ENCODE peak calls at places on chromosomes 5 and 9, in four cellular contexts. A is vagina, V is body of pancreas, E is psoas muscle. Y is an unnamed sample. For H3K9me3 and H3K4me1, the result is how much of the 10 kb centered on the place peaks cover.

GRCh38 chr5:31761877-31762276 is 122.9 kb downstream of the PDZD2 start:
- DNase-seq in A (no peak), V (no peak), E (no peak), Y (no peak)

GRCh38 chr5:39235648-39236047 is 16.3 kb upstream of the FYB1 start:
- DNase-seq in A (no peak), V (no peak), E (no peak), Y (no peak)

GRCh38 chr9:130660683-130661460 is 3.5 kb upstream of the PRDM12 start:
- DNase-seq in V (no peak), E (no peak), A (no peak), Y (peak)

GRCh38 chr9:127746959-127747569 is 12.0 kb upstream of the TOR2A start:
- DNase-seq in A (no peak), E (no peak), V (no peak), Y (no peak)

GRCh38 chr5:34490501-34491250 is 165.5 kb upstream of the RAI14 start:
- DNase-seq in E (no peak), A (no peak), V (no peak), Y (peak)

GRCh38 chr5:40479939-40480338 is 199.8 kb upstream of the PTGER4 start:
- DNase-seq in A (no peak), V (no peak), E (no peak), Y (no peak)

GRCh38 chr9:90261698-90262097 is 380.9 kb downstream of the DIRAS2 start:
- DNase-seq in V (no peak), A (no peak), E (no peak), Y (no peak)

GRCh38 chr5:172353271-172353807 is 69.8 kb upstream of the UBTD2 start:
- DNase-seq in E (no peak), A (no peak), V (no peak), Y (no peak)

GRCh38 chr5:4295663-4296339 is 700.2 kb downstream of the IRX1 start:
- DNase-seq in V (no peak), A (no peak), E (no peak), Y (peak)

GRCh38 chr9:32875242-32875641 is 91.9 kb downstream of the TMEM215 start:
- DNase-seq in A (no peak), V (no peak), E (no peak), Y (no peak)

GRCh38 chr5:52660621-52661020 is 127.1 kb upstream of the ITGA1 start:
- DNase-seq in E (no peak), V (no peak), A (no peak), Y (no peak)

GRCh38 chr5:125006011-125006685 is 259.7 kb upstream of the ZNF608 start:
- DNase-seq in A (no peak), E (no peak), V (no peak), Y (peak)

GRCh38 chr5:15645376-15645775 is 145.4 kb downstream of the FBXL7 start:
- DNase-seq in E (no peak), A (no peak), V (no peak), Y (no peak)

GRCh38 chr5:170120576-170120975 is 14.9 kb downstream of the FOXI1 start:
- DNase-seq in E (no peak), V (no peak), A (peak), Y (no peak)

GRCh38 chr9:98791147-98792095 is 4.9 kb downstream of the ANKS6 start:
- DNase-seq in V (peak), E (peak), A (peak), Y (peak)

GRCh38 chr5:150671509-150672236 is 10.6 kb downstream of the MYOZ3 start:
- DNase-seq in A (no peak), E (no peak), V (no peak), Y (no peak)

GRCh38 chr5:149593370-149593769 is 12.1 kb downstream of the ARHGEF37 start:
- DNase-seq in E (no peak), V (no peak), A (no peak), Y (no peak)

DNA sequence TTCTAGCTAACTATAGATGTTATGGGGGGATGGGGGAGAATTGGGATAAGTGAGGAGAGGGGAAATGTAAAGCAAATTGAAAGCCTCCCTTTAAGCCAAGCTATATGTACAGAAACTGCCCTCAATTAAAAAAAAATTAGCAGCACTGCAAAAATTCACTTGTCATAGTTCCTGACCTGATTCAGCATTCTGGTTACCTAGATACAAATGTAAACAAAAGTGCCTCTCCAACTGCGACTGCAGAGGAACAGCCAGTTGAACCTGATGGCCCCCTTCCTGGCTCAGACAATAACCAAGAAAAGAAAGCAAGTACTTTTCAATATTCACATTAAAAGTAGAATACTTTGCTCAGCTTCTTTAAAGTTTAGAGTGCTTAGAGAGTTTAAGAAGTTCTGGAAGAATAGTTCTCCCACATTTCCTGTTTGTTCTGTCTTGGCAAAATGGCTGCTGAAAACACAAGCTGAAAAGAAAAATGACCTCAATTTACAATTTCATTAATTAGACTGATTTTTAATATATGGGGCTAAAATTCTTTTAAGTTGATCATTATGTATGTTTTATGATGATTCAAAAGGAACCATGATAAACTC is 1.5 kb downstream of the FAM81B start:
- DNase-seq in A (no peak), V (peak), E (no peak), Y (no peak)
- H3K27ac ChIP-seq in A (no peak), V (no peak), E (no peak), Y (no peak)

DNA sequence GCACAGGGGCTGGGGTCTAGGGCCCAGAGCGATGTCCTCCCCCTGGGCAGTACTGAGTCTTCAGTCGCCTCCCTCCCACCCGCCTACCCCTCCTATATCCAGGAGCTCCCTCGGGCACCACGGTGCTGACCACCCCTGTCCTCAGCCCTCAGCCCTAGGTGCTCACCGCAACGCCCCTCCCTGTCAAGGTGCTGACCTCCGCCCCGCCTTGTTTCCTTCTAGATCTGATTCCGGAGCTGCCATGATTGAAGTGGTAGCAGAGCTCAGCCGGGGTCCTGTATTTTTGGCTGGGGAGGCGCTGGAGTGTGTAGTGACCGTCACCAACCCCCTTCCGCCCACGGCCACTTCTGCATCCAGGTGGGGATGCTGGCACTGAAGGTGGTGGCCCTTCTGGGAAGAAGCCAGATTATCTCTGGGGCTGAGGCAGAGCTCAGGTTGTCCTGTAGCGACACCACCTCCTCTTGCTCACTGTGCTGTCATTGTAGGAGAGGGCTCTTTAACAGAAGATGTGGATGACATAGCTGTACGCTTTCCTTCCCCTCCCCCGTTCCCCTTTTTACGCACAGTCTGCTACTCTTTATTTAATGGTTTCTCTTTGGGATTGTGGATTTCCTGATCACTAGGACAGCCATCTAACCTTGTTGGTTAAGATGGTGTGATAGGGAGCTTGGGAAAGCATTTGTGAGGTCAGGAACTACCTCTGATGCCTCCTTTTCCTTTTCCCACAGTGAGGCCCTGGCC is 598 bp downstream of the RGP1 start:
- DNase-seq in V (peak), A (no peak), E (no peak), Y (no peak)
- H3K9me3 ChIP-seq in V (under half), A (under half), E (under half), Y (under half)

DNA sequence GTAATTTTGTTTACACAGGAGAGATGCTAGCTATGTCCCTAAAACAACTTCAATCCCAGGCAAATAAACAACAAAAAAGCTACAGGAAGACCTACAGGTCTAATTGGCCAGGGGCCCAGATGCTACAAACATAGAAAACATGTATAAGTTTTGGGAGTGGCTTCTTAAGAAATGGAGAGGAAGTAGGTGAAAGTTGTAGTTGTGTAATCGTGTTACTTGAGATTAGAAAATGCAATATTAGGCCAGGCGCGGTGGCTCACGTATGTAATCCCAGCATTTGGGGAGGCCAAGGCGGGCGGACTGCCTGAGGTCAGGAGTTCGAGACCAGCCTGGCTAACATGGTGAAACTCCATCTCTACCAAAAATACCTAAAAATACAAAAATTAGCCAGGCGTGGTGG is 69.2 kb downstream of the SERINC5 start:
- DNase-seq in A (no peak), E (no peak), V (peak), Y (no peak)
- H3K4me1 ChIP-seq in A (half or more), E (under half), V (half or more), Y (under half)

GRCh38 chr9:129359162-129359811 is 181.2 kb upstream of the IER5L start:
- DNase-seq in A (no peak), E (no peak), V (no peak), Y (no peak)

GRCh38 chr9:129355641-129356040 is 177.6 kb upstream of the IER5L start:
- DNase-seq in E (no peak), A (no peak), V (no peak), Y (no peak)

GRCh38 chr9:129356871-129357772 is 179.1 kb upstream of the IER5L start:
- DNase-seq in E (no peak), A (no peak), V (no peak), Y (no peak)

GRCh38 chr9:129358621-129359154 is 180.6 kb upstream of the IER5L start:
- DNase-seq in E (no peak), A (no peak), V (no peak), Y (no peak)

DNA sequence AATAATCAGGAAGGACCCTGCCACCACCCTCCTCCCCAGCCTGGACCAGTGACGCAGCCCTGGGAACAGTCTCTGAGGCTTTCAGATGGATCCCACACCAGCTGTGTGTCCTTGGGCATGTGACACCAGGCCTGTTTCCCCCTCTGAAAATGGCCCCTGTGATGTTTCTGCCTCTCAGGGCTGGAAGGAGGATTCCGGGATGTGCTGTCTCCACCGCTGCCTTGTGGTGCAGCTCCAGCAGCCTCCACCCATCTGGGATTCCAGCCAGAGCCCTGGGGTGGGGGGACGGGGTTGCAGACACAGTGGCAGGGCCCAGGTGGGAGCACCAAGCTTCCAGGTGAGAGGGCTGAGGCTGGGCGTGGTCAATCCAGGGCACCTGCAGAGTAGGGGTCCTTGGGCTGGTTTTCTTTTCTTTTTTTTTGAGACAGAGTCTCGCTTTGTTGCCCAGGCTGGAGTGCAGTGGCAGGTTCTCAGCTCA is 179.8 kb upstream of the IER5L start:
- DNase-seq in V (no peak), A (no peak), E (no peak), Y (no peak)
- H3K27ac ChIP-seq in V (no peak), A (no peak), E (no peak), Y (no peak)

GRCh38 chr9:84839538-84839937 is 170.0 kb downstream of the NTRK2 start:
- DNase-seq in A (no peak), V (no peak), E (no peak), Y (peak)
- H3K9me3 ChIP-seq in A (under half), V (under half), E (under half), Y (under half)

GRCh38 chr5:159340511-159340910 is 10.2 kb upstream of the IL12B start:
- DNase-seq in A (no peak), E (no peak), V (no peak), Y (no peak)
- H3K4me1 ChIP-seq in A (under half), E (under half), V (under half), Y (under half)

DNA sequence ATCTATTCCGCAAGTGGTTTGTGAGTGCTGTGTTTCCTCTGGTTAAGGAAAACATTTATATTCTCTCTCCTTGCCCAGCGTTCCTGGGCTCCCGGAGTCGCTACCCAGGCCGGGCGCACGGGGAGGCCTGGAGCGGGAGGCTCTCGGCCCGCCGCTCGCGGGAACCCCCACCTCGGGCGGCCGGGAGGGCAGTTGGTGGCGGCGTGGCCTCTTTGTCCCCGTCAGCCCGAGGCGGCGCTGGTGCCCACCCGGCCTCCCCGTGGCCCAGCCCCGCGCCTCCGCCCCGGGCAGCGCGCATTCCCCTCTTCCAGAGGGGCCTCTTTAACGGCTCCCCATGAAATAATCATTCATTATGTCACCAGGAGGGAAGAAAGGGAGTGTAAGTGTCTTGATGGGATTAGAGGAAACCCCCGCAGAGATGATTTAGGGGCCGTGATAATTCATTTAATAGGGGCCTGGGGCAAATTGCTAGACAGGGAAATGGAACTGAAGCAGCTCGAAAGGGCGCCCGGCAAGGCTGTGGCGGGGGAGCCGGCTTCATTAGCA is 181.9 kb upstream of the TBCA start:
- DNase-seq in A (no peak), V (no peak), E (no peak), Y (peak)
- H3K27ac ChIP-seq in A (no peak), V (no peak), E (no peak), Y (peak)

DNA sequence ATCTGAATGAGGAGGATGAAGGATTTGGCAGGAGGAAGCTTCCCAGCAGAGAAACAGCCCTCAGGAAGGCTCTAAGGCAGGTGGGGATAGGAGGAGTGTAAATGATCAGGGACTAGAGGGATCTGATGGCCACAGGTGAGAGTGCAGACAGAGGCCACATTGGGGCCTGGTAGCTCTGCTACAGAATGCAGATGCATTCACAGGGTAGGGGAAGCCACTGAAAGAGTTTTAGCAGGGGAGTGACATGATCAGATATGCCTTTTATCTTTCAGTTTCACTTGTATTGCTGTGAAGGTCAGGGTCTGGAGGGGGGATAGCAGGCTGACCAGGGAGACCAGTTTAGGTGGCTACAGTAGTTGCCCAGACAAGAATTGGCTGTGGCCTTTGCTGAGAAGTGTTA is 3.0 kb downstream of the TXNDC15 start:
- DNase-seq in A (no peak), V (no peak), E (no peak), Y (no peak)
- H3K9me3 ChIP-seq in A (under half), V (under half), E (under half), Y (under half)